ENCODE peak calls at places on chromosome 2, in nine cellular contexts. N is stomach, X is HCT116, P is prostate gland, C is K562, Z is Panc1, R is GM23338, M is sigmoid colon, B is transverse colon. V is an unnamed sample.

GRCh38 chr2:69716555-69717120 is 25.3 kb upstream of the ANXA4 start:
- DNase-seq in N (no peak), X (no peak), P (no peak), C (no peak), Z (no peak), R (no peak), M (no peak), B (no peak), V (no peak)

GRCh38 chr2:134181219-134181618 is 72.7 kb upstream of the MGAT5 start:
- DNase-seq in N (no peak), X (no peak), P (no peak), C (no peak), Z (no peak), R (no peak), M (no peak), B (peak), V (no peak)

GRCh38 chr2:105804266-105804665 is 59.6 kb downstream of the NCK2 start:
- DNase-seq in N (no peak), X (no peak), P (no peak), C (no peak), Z (no peak), R (no peak), M (no peak), B (no peak), V (peak)

GRCh38 chr2:171655584-171655983 is 31.7 kb upstream of the DYNC1I2 start:
- DNase-seq in N (no peak), X (no peak), P (no peak), C (no peak), Z (no peak), R (no peak), M (no peak), B (no peak), V (no peak)

GRCh38 chr2:240455227-240455718 is 19.8 kb downstream of the GPC1 start:
- DNase-seq in N (no peak), X (no peak), P (no peak), C (no peak), Z (no peak), R (no peak), M (no peak), B (no peak), V (no peak)

GRCh38 chr2:44680424-44680971 is 261.0 kb upstream of the SIX3 start:
- DNase-seq in N (no peak), X (no peak), P (no peak), C (no peak), Z (no peak), R (no peak), M (no peak), B (no peak), V (no peak)

GRCh38 chr2:2182688-2183087 is 148.4 kb downstream of the MYT1L start:
- DNase-seq in N (no peak), X (no peak), P (no peak), C (no peak), Z (no peak), R (no peak), M (no peak), B (no peak), V (no peak)

GRCh38 chr2:167332358-167332757 is 444.1 kb downstream of the XIRP2 start:
- DNase-seq in N (no peak), X (no peak), P (no peak), C (no peak), Z (no peak), R (no peak), M (no peak), B (peak), V (no peak)

GRCh38 chr2:27133195-27133875 is 1.1 kb downstream of the PREB start:
- DNase-seq in N (no peak), X (no peak), P (no peak), C (peak), Z (no peak), R (no peak), M (no peak), B (no peak), V (no peak)

GRCh38 chr2:47303341-47304148 is 99.4 kb upstream of the MSH2 start:
- DNase-seq in N (no peak), X (no peak), P (no peak), C (no peak), Z (no peak), R (no peak), M (no peak), B (no peak), V (no peak)

GRCh38 chr2:8514274-8514662 is 167.6 kb upstream of the ID2 start:
- DNase-seq in N (no peak), X (no peak), P (no peak), C (no peak), Z (no peak), R (no peak), M (no peak), B (no peak), V (no peak)

GRCh38 chr2:33135645-33136044 is 188.9 kb downstream of the LTBP1 start:
- DNase-seq in N (no peak), X (no peak), P (no peak), C (no peak), Z (no peak), R (no peak), M (no peak), B (no peak), V (no peak)

GRCh38 chr2:188902906-188903305 is 71.3 kb upstream of the COL3A1 start:
- DNase-seq in N (no peak), X (no peak), P (no peak), C (no peak), Z (no peak), R (no peak), M (no peak), B (no peak), V (no peak)

GRCh38 chr2:198165289-198165688 is 360.9 kb downstream of the PLCL1 start:
- DNase-seq in N (no peak), X (no peak), P (no peak), C (no peak), Z (no peak), R (no peak), M (no peak), B (no peak), V (no peak)

GRCh38 chr2:54384301-54385035 is 71.7 kb upstream of the SPTBN1 start:
- DNase-seq in N (no peak), X (no peak), P (peak), C (no peak), Z (no peak), R (peak), M (no peak), B (no peak), V (no peak)

GRCh38 chr2:217277646-217278048 is 417.8 kb upstream of the TNP1 start:
- DNase-seq in N (no peak), X (no peak), P (no peak), C (no peak), Z (no peak), R (no peak), M (peak), B (peak), V (no peak)

GRCh38 chr2:210816769-210817168 is 260.4 kb downstream of the CPS1 start:
- DNase-seq in N (no peak), X (no peak), P (no peak), C (no peak), Z (no peak), R (no peak), M (no peak), B (no peak), V (no peak)

GRCh38 chr2:135552887-135553286 is 21.6 kb downstream of the R3HDM1 start:
- DNase-seq in N (no peak), X (no peak), P (no peak), C (no peak), Z (no peak), R (no peak), M (no peak), B (no peak), V (no peak)

GRCh38 chr2:240569998-240570530 is 1.8 kb downstream of the RNPEPL1 start:
- DNase-seq in N (peak), X (no peak), P (no peak), C (peak), Z (no peak), R (no peak), M (no peak), B (peak), V (no peak)

GRCh38 chr2:74261204-74261864 is 62.9 kb downstream of the MTHFD2 start:
- DNase-seq in N (peak), X (peak), P (peak), C (no peak), Z (no peak), R (peak), M (no peak), B (peak), V (no peak)

GRCh38 chr2:232981356-232981755 is 31.7 kb downstream of the NGEF start:
- DNase-seq in N (peak), X (no peak), P (peak), C (no peak), Z (no peak), R (no peak), M (no peak), B (peak), V (no peak)

GRCh38 chr2:85324639-85325465 is 2.9 kb downstream of the TGOLN2 start:
- DNase-seq in N (no peak), X (no peak), P (no peak), C (no peak), Z (no peak), R (no peak), M (peak), B (peak), V (no peak)

GRCh38 chr2:109497447-109497846 is 116.3 kb downstream of the SEPTIN10 start:
- DNase-seq in N (no peak), X (no peak), P (no peak), C (no peak), Z (no peak), R (no peak), M (no peak), B (no peak), V (no peak)

GRCh38 chr2:231627384-231628156 is 34.9 kb downstream of the TEX44 start:
- DNase-seq in N (no peak), X (no peak), P (no peak), C (no peak), Z (no peak), R (peak), M (no peak), B (no peak), V (no peak)

GRCh38 chr2:26317377-26318105 is 28.4 kb upstream of the SELENOI start:
- DNase-seq in N (no peak), X (no peak), P (no peak), C (no peak), Z (no peak), R (no peak), M (no peak), B (no peak), V (no peak)

GRCh38 chr2:189056200-189057106 is 82.3 kb downstream of the COL3A1 start:
- DNase-seq in N (no peak), X (no peak), P (no peak), C (no peak), Z (no peak), R (no peak), M (no peak), B (no peak), V (no peak)

GRCh38 chr2:242029422-242030225 is 160.1 kb downstream of the RTP5 start:
- DNase-seq in N (no peak), X (no peak), P (no peak), C (no peak), Z (no peak), R (no peak), M (peak), B (no peak), V (no peak)

GRCh38 chr2:31000970-31001369 is 137.3 kb downstream of the GALNT14 start:
- DNase-seq in N (no peak), X (no peak), P (no peak), C (no peak), Z (no peak), R (no peak), M (no peak), B (no peak), V (no peak)

GRCh38 chr2:135965756-135966155 is 19.7 kb downstream of the DARS1 start:
- DNase-seq in N (no peak), X (no peak), P (no peak), C (no peak), Z (no peak), R (no peak), M (no peak), B (no peak), V (no peak)

GRCh38 chr2:36507408-36507812 is 90.6 kb downstream of the FEZ2 start:
- DNase-seq in N (peak), X (peak), P (peak), C (peak), Z (peak), R (peak), M (no peak), B (peak), V (peak)

GRCh38 chr2:160474891-160475795 is 18.5 kb downstream of the RBMS1 start:
- DNase-seq in N (no peak), X (no peak), P (no peak), C (no peak), Z (no peak), R (peak), M (no peak), B (no peak), V (no peak)

GRCh38 chr2:52933878-52934277 is 833.7 kb upstream of the CHAC2 start:
- DNase-seq in N (no peak), X (no peak), P (no peak), C (no peak), Z (no peak), R (no peak), M (no peak), B (no peak), V (no peak)

GRCh38 chr2:25375989-25376545 is 34.3 kb upstream of the DNMT3A start:
- DNase-seq in N (peak), X (no peak), P (no peak), C (no peak), Z (no peak), R (no peak), M (peak), B (no peak), V (no peak)

GRCh38 chr2:31124904-31125303 is 13.3 kb downstream of the GALNT14 start:
- DNase-seq in N (no peak), X (no peak), P (no peak), C (no peak), Z (no peak), R (no peak), M (no peak), B (no peak), V (no peak)

GRCh38 chr2:63819765-63820717 is 21.7 kb upstream of the UGP2 start:
- DNase-seq in N (no peak), X (no peak), P (no peak), C (no peak), Z (no peak), R (peak), M (peak), B (no peak), V (no peak)

DNA sequence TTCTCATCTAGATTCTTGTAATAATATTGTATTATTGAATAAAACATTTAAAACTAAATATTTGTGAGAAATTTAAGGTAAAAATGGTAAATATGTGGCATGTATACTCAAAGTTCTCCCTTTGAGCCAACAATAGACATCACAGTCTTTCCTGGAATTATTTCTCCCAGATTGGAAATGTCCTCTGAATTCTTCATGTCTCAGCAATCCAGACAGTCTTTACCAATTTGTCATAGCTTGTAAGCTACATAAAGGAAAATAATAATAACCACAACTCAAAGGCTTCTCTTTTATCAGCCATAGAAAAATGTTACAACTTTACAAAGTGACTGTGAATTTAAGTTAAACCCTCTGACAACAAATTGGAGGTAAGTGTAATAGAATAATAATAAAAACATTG is 784.9 kb downstream of the EPHA4 start:
- DNase-seq in N (no peak), X (no peak), P (no peak), C (no peak), Z (no peak), R (no peak), M (no peak), B (no peak), V (no peak)
- TF ChIP-seq POLR2AphosphoS5 in N (no peak), X (no peak), P (no peak), C (no peak), Z (no peak), R (no peak), M (no peak), B (no peak), V (no peak)

GRCh38 chr2:5442736-5443135 is 249.4 kb upstream of the SOX11 start:
- DNase-seq in N (no peak), X (no peak), P (peak), C (no peak), Z (no peak), R (no peak), M (no peak), B (no peak), V (no peak)
- TF ChIP-seq POLR2AphosphoS5 in N (no peak), X (no peak), P (no peak), C (no peak), Z (no peak), R (no peak), M (no peak), B (no peak), V (no peak)

GRCh38 chr2:12507295-12507694 is 209.4 kb upstream of the TRIB2 start:
- DNase-seq in N (no peak), X (no peak), P (no peak), C (no peak), Z (no peak), R (no peak), M (no peak), B (no peak), V (peak)
- TF ChIP-seq POLR2AphosphoS5 in N (no peak), X (no peak), P (no peak), C (no peak), Z (no peak), R (no peak), M (no peak), B (no peak), V (peak)

GRCh38 chr2:236397681-236398080 is 133.5 kb upstream of the ASB18 start:
- DNase-seq in N (no peak), X (no peak), P (no peak), C (no peak), Z (no peak), R (no peak), M (no peak), B (no peak), V (no peak)

GRCh38 chr2:236400046-236400574 is 135.9 kb upstream of the ASB18 start:
- DNase-seq in N (no peak), X (no peak), P (no peak), C (no peak), Z (no peak), R (no peak), M (no peak), B (no peak), V (no peak)

GRCh38 chr2:236400594-236401360 is 136.6 kb upstream of the ASB18 start:
- DNase-seq in N (no peak), X (no peak), P (no peak), C (no peak), Z (no peak), R (no peak), M (no peak), B (no peak), V (no peak)

GRCh38 chr2:236396818-236397350 is 132.7 kb upstream of the ASB18 start:
- DNase-seq in N (no peak), X (no peak), P (no peak), C (no peak), Z (no peak), R (no peak), M (no peak), B (no peak), V (no peak)

GRCh38 chr2:236399409-236399808 is 135.2 kb upstream of the ASB18 start:
- DNase-seq in N (no peak), X (no peak), P (no peak), C (no peak), Z (no peak), R (no peak), M (no peak), B (no peak), V (no peak)
- TF ChIP-seq POLR2AphosphoS5 in N (no peak), X (no peak), P (no peak), C (no peak), Z (no peak), R (no peak), M (no peak), B (no peak), V (no peak)

GRCh38 chr2:128026422-128027277 is 1.2 kb downstream of the SAP130 start:
- DNase-seq in N (no peak), X (no peak), P (no peak), C (no peak), Z (no peak), R (peak), M (no peak), B (no peak), V (no peak)

GRCh38 chr2:128032092-128032491 is 4.2 kb upstream of the SAP130 start:
- DNase-seq in N (no peak), X (no peak), P (no peak), C (no peak), Z (no peak), R (no peak), M (no peak), B (no peak), V (no peak)

GRCh38 chr2:128028668-128029054 is 802 bp upstream of the SAP130 start:
- DNase-seq in N (no peak), X (no peak), P (no peak), C (peak), Z (no peak), R (no peak), M (no peak), B (no peak), V (no peak)

GRCh38 chr2:128027278-128027800 is 520 bp downstream of the SAP130 start:
- DNase-seq in N (peak), X (peak), P (peak), C (peak), Z (peak), R (peak), M (peak), B (peak), V (peak)

GRCh38 chr2:128027801-128028667 is at the start of gene SAP130:
- DNase-seq in N (peak), X (peak), P (peak), C (peak), Z (peak), R (peak), M (peak), B (peak), V (peak)
- TF ChIP-seq POLR2AphosphoS5 in N (peak), X (peak), P (peak), C (peak), Z (peak), R (peak), M (peak), B (peak), V (peak)

GRCh38 chr2:100561191-100561590 is 1.6 kb upstream of the PDCL3 start:
- DNase-seq in N (no peak), X (no peak), P (no peak), C (no peak), Z (peak), R (no peak), M (no peak), B (no peak), V (no peak)

GRCh38 chr2:100560431-100560830 is 2.4 kb upstream of the PDCL3 start:
- DNase-seq in N (no peak), X (no peak), P (no peak), C (no peak), Z (no peak), R (no peak), M (no peak), B (no peak), V (no peak)

GRCh38 chr2:100563407-100564247 is 834 bp downstream of the PDCL3 start:
- DNase-seq in N (no peak), X (no peak), P (no peak), C (peak), Z (no peak), R (no peak), M (peak), B (no peak), V (no peak)

DNA sequence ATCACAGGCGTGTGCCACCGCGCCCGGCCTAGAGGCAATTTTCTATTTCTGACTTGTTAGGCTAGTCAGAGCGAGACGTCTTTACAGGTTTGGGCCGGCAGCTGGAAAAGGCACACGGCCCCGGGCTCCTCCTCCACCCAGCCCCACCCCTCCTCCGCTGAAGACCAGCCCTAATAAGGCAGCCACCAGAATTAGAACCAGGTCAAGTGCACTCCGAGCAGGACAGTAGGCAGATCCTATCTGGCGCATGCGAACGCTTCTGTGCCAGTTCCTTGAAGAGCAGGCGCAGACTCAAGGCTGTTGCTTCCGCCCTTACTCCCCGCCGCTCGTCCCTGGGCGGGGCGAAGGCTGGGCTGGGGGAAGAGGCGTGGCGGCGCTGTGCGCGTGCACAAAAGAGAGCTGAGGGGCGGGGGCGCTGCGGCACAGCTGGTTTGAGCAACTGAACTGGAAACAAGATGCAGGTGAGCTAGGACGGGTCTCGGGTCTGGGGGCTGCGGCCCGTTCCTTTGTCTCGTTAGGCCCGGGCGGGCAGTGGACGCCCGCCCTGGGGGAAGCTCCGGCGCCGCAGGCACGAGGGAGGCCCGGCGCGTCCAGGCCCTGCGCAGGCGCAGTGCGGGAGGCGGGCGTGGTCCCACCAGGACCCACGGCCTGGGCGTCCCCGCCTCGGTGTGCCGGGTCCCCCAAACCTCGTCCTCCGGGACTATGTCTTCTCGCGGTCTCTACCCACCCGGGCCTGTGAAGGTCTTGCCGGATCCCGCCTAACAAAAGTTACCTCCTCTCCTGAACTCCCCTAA is at the start of gene PDCL3:
- DNase-seq in N (peak), X (peak), P (peak), C (peak), Z (peak), R (peak), M (peak), B (peak), V (peak)
- TF ChIP-seq POLR2AphosphoS5 in N (peak), X (no peak), P (peak), C (peak), Z (peak), R (peak), M (peak), B (peak), V (peak)